ENCODE peak calls at places on chromosomes 16 and 17, in nine cellular contexts. Q is stromal cell of bone marrow; D is A673; N is neural progenitor cell; X is stimulated activated CD8-positive, alpha-beta memory T cell treated with anti-CD3 and anti-CD28 coated beads, Interleukin-4, amount 100 ng/mL, for 1 hour; K is stimulated activated CD4-positive, alpha-beta T cell treated with anti-CD3 and anti-CD28 coated beads, Interleukin-15, amount 100 ng/mL, for 1 hour; T is fibroblast of the conjunctiva; M is GM12864; B is MM.1S. A is an unnamed sample.

GRCh38 chr16:60073376-60073775 is 1339.3 kb upstream of the GOT2 start:
- DNase-seq in M (no peak), D (no peak), N (no peak), K (no peak), T (no peak), B (no peak), Q (no peak), X (no peak), A (no peak)

GRCh38 chr17:77831497-77832179 is 126.9 kb upstream of the TNRC6C start:
- DNase-seq in T (peak; percentile 22), N (peak; percentile 49), K (no peak), B (no peak), X (no peak), D (peak; percentile 58), M (no peak), Q (peak; percentile 74), A (peak; percentile 72)

GRCh38 chr16:57374067-57374534 is 1.8 kb downstream of the CX3CL1 start:
- DNase-seq in N (no peak), M (no peak), K (no peak), X (no peak), T (no peak), B (no peak), Q (no peak), D (no peak), A (no peak)

GRCh38 chr17:11282586-11282985 is 41.6 kb downstream of the SHISA6 start:
- DNase-seq in Q (no peak), T (no peak), M (no peak), B (no peak), D (no peak), K (no peak), N (no peak), X (no peak), A (no peak)

GRCh38 chr16:48054881-48055601 is 100.8 kb downstream of the ABCC12 start:
- DNase-seq in X (no peak), K (no peak), N (peak; percentile 75), T (peak; percentile 41), D (peak; percentile 64), B (peak; percentile 19), M (peak; percentile 8), Q (peak; percentile 43), A (no peak)

GRCh38 chr17:44913676-44914075 is 1.6 kb downstream of the GFAP start:
- DNase-seq in B (no peak), D (no peak), M (no peak), N (no peak), K (no peak), T (no peak), X (no peak), Q (no peak), A (no peak)

GRCh38 chr17:80067393-80067986 is 31.0 kb downstream of the CCDC40 start:
- DNase-seq in B (no peak), T (no peak), X (no peak), N (no peak), D (no peak), Q (no peak), M (no peak), K (no peak), A (no peak)

GRCh38 chr16:85027968-85028637 is 508 bp downstream of the KIAA0513 start:
- DNase-seq in Q (no peak), N (peak; percentile 73), M (no peak), X (no peak), D (no peak), T (no peak), B (no peak), K (no peak), A (peak; percentile 71)

GRCh38 chr16:85173077-85173980 is 61.1 kb upstream of the CIBAR2 start:
- DNase-seq in Q (peak; percentile 50), D (peak; percentile 31), N (peak; percentile 31), T (peak; percentile 35), M (no peak), X (no peak), B (no peak), K (no peak), A (no peak)

GRCh38 chr17:69335018-69335417 is 8.1 kb upstream of the ABCA5 start:
- DNase-seq in D (peak; percentile 51), K (no peak), B (peak; percentile 73), T (peak; percentile 47), Q (no peak), M (no peak), N (no peak), X (no peak), A (no peak)

GRCh38 chr17:77963441-77963840 is 4.9 kb downstream of the TNRC6C start:
- DNase-seq in K (no peak), T (peak; percentile 79), X (no peak), N (peak; percentile 74), B (no peak), D (peak; percentile 80), Q (peak; percentile 76), M (no peak), A (no peak)

GRCh38 chr16:29014561-29015029 is 29.7 kb downstream of the LAT start:
- DNase-seq in X (no peak), Q (no peak), K (no peak), B (no peak), D (no peak), T (no peak), M (no peak), N (no peak), A (no peak)

GRCh38 chr16:8694795-8695194 is 20.4 kb downstream of the ABAT start:
- DNase-seq in N (no peak), M (no peak), Q (no peak), K (no peak), D (no peak), T (no peak), B (no peak), X (no peak), A (no peak)

GRCh38 chr16:89450537-89450936 is 39.8 kb downstream of the ANKRD11 start:
- DNase-seq in N (no peak), T (no peak), X (no peak), K (no peak), Q (no peak), D (no peak), M (no peak), B (no peak), A (no peak)

GRCh38 chr17:30251931-30252330 is 16.4 kb upstream of the SLC6A4 start:
- DNase-seq in Q (no peak), D (no peak), M (no peak), T (peak; percentile 43), B (no peak), K (no peak), N (no peak), X (no peak), A (no peak)

GRCh38 chr17:41717408-41718286 is 5.5 kb downstream of the GAST start:
- DNase-seq in T (no peak), D (no peak), X (no peak), M (no peak), N (no peak), B (no peak), Q (no peak), K (no peak), A (no peak)

GRCh38 chr17:27494192-27495091 is 38.2 kb downstream of the KSR1 start:
- DNase-seq in T (no peak), B (no peak), Q (peak; percentile 55), X (no peak), D (peak; percentile 46), M (no peak), K (no peak), N (peak; percentile 69), A (peak; percentile 95)

GRCh38 chr17:305090-305976 is 47.3 kb downstream of the RPH3AL start:
- DNase-seq in X (no peak), K (no peak), N (no peak), T (no peak), B (no peak), M (no peak), D (no peak), Q (no peak), A (no peak)

GRCh38 chr17:33234930-33235685 is 58.0 kb downstream of the ASIC2 start:
- DNase-seq in D (peak; percentile 60), N (no peak), B (no peak), T (peak; percentile 76), X (no peak), Q (peak; percentile 92), M (peak; percentile 5), K (no peak), A (peak; percentile 81)

GRCh38 chr17:28592260-28592659 is 6.6 kb downstream of the SPAG5 start:
- DNase-seq in T (no peak), D (no peak), N (no peak), Q (no peak), M (no peak), B (no peak), K (no peak), X (no peak), A (no peak)

GRCh38 chr16:397736-398332 is 835 bp downstream of the NME4 start:
- DNase-seq in D (peak; percentile 83), N (peak; percentile 91), X (no peak), M (no peak), Q (peak; percentile 47), B (peak; percentile 69), T (no peak), K (no peak), A (peak; percentile 92)

GRCh38 chr16:55663770-55664677 is 8.2 kb downstream of the SLC6A2 start:
- DNase-seq in Q (no peak), D (no peak), N (no peak), M (no peak), X (no peak), T (no peak), B (no peak), K (no peak), A (peak; percentile 53)

GRCh38 chr16:3193221-3194212 is 5.5 kb downstream of the OR1F1 start:
- DNase-seq in M (no peak), K (no peak), Q (no peak), T (no peak), N (no peak), B (no peak), X (no peak), D (no peak), A (no peak)

GRCh38 chr16:10745856-10746255 is 2.2 kb downstream of the NUBP1 start:
- DNase-seq in B (no peak), K (no peak), Q (no peak), T (no peak), N (no peak), D (no peak), M (no peak), X (no peak), A (no peak)

GRCh38 chr16:46911038-46911437 is 26.9 kb downstream of the GPT2 start:
- DNase-seq in N (no peak), K (no peak), D (no peak), X (no peak), M (no peak), T (no peak), B (no peak), Q (no peak), A (no peak)

GRCh38 chr16:4214215-4214621 is 27.7 kb downstream of the SRL start:
- DNase-seq in T (peak; percentile 73), N (no peak), D (peak; percentile 46), B (no peak), Q (peak; percentile 80), X (no peak), M (no peak), K (no peak), A (no peak)

GRCh38 chr16:12159672-12160071 is 183.1 kb downstream of the SNX29 start:
- DNase-seq in B (no peak), K (no peak), Q (no peak), N (no peak), T (no peak), M (no peak), X (no peak), D (no peak), A (no peak)

GRCh38 chr17:10316986-10317834 is 55.6 kb downstream of the MYH13 start:
- DNase-seq in M (no peak), Q (peak; percentile 25), N (peak; percentile 72), D (peak; percentile 64), T (peak; percentile 40), K (no peak), X (no peak), B (peak; percentile 46), A (peak; percentile 87)

GRCh38 chr17:59388070-59388556 is 56.7 kb downstream of the YPEL2 start:
- DNase-seq in Q (no peak), M (no peak), K (no peak), N (no peak), T (no peak), D (no peak), B (no peak), X (no peak), A (no peak)

GRCh38 chr17:37787055-37787720 is 42.3 kb upstream of the HNF1B start:
- DNase-seq in D (peak; percentile 6), B (no peak), X (no peak), M (no peak), Q (peak; percentile 32), K (no peak), T (peak; percentile 3), N (no peak), A (no peak)

GRCh38 chr17:82544431-82545070 is 25.0 kb downstream of the FOXK2 start:
- DNase-seq in Q (no peak), X (no peak), K (no peak), D (peak; percentile 40), N (no peak), M (no peak), T (no peak), B (no peak), A (no peak)